ENCODE peak calls at places on chromosomes 5 and 9, in five cellular contexts. N, U, P, J and Q are unnamed samples.

GRCh38 chr5:143403607-143404415 is at the start of gene NR3C1:
- DNase-seq in N (peak; percentile 91), P (peak; percentile 89), J (peak; percentile 82), U (peak; percentile 92), Q (peak; percentile 95)

GRCh38 chr5:9173281-9174048 is 372.4 kb downstream of the SEMA5A start:
- DNase-seq in J (no peak), U (no peak), P (peak; percentile 97), N (no peak), Q (no peak)

GRCh38 chr9:131310833-131311554 is 21.5 kb downstream of the PLPP7 start:
- DNase-seq in N (peak; percentile 73), J (peak; percentile 42), P (no peak), U (no peak), Q (peak; percentile 73)

GRCh38 chr9:92654481-92655301 is 15.2 kb downstream of the IPPK start:
- DNase-seq in N (no peak), J (no peak), U (peak; percentile 24), P (no peak), Q (no peak)

GRCh38 chr9:77897292-77897691 is 134.3 kb downstream of the GNAQ start:
- DNase-seq in U (no peak), P (peak; percentile 21), J (no peak), N (no peak), Q (no peak)

GRCh38 chr5:72720205-72720604 is 96.3 kb upstream of the TNPO1 start:
- DNase-seq in U (no peak), J (no peak), P (no peak), N (no peak), Q (no peak)

GRCh38 chr9:83062653-83063527 is at the start of gene RASEF:
- DNase-seq in J (no peak), N (no peak), U (peak; percentile 87), P (peak; percentile 14), Q (no peak)

GRCh38 chr5:138213161-138214029 is at the start of gene CDC23:
- DNase-seq in J (peak; percentile 86), N (peak; percentile 93), P (peak; percentile 98), U (peak; percentile 93), Q (peak; percentile 93)

GRCh38 chr5:74938250-74938649 is 72.1 kb upstream of the FAM169A start:
- DNase-seq in U (no peak), J (no peak), N (no peak), P (peak; percentile 46), Q (no peak)

GRCh38 chr9:136848393-136849037 is 694 bp upstream of the PHPT1 start:
- DNase-seq in N (peak; percentile 23), U (no peak), P (peak; percentile 54), J (peak; percentile 35), Q (no peak)

GRCh38 chr9:73137286-73137899 is 14.3 kb upstream of the ANXA1 start:
- DNase-seq in U (no peak), P (peak; percentile 52), J (no peak), N (no peak), Q (no peak)

GRCh38 chr5:65440456-65440855 is 41.3 kb downstream of the ADAMTS6 start:
- DNase-seq in N (no peak), P (no peak), J (no peak), U (no peak), Q (no peak)

GRCh38 chr9:121574771-121575519 is 75.3 kb upstream of the GGTA1 start:
- DNase-seq in U (no peak), P (no peak), J (no peak), N (no peak), Q (no peak)

GRCh38 chr5:134917070-134917831 is 12.3 kb downstream of the PCBD2 start:
- DNase-seq in U (no peak), J (no peak), P (no peak), N (no peak), Q (no peak)

GRCh38 chr5:72920690-72921089 is 35.2 kb upstream of the FCHO2 start:
- DNase-seq in N (no peak), U (no peak), P (peak; percentile 62), J (no peak), Q (no peak)

GRCh38 chr9:83560169-83560826 is 22.1 kb upstream of the FRMD3 start:
- DNase-seq in P (no peak), J (no peak), U (no peak), N (no peak), Q (no peak)

GRCh38 chr9:935348-935965 is 41.0 kb upstream of the DMRT3 start:
- DNase-seq in N (no peak), P (peak; percentile 1), U (no peak), J (no peak), Q (no peak)

GRCh38 chr5:68176802-68177479 is 38.6 kb upstream of the PIK3R1 start:
- DNase-seq in U (no peak), P (no peak), N (no peak), J (no peak), Q (no peak)

GRCh38 chr9:72396247-72397091 is 31.5 kb upstream of the ZFAND5 start:
- DNase-seq in J (no peak), N (no peak), U (no peak), P (peak; percentile 92), Q (no peak)

GRCh38 chr5:170885779-170886178 is 24.0 kb downstream of the RANBP17 start:
- DNase-seq in U (no peak), N (no peak), P (peak; percentile 21), J (no peak), Q (no peak)

GRCh38 chr5:96226941-96227552 is 206.0 kb downstream of the PCSK1 start:
- DNase-seq in J (no peak), U (no peak), P (peak; percentile 93), N (no peak), Q (no peak)

GRCh38 chr5:40124367-40124766 is 555.3 kb upstream of the PTGER4 start:
- DNase-seq in N (no peak), P (peak; percentile 2), J (no peak), U (no peak), Q (no peak)

GRCh38 chr9:4549751-4550295 is 59.6 kb downstream of the SLC1A1 start:
- DNase-seq in P (no peak), U (no peak), N (no peak), J (no peak), Q (no peak)

GRCh38 chr5:37146896-37147295 is 102.3 kb downstream of the CPLANE1 start:
- DNase-seq in J (no peak), N (no peak), P (no peak), U (no peak), Q (no peak)

GRCh38 chr5:1943481-1943880 is 60.8 kb upstream of the IRX4 start:
- DNase-seq in P (no peak), N (no peak), U (no peak), J (no peak), Q (no peak)

GRCh38 chr9:126474786-126475485 is 138.8 kb upstream of the LMX1B start:
- DNase-seq in N (no peak), J (no peak), U (peak; percentile 24), P (peak; percentile 88), Q (no peak)

GRCh38 chr5:60259730-60260129 is 366.2 kb upstream of the PDE4D start:
- DNase-seq in P (no peak), U (no peak), J (no peak), N (no peak), Q (no peak)

GRCh38 chr5:90226433-90227099 is 183.0 kb downstream of the CETN3 start:
- DNase-seq in U (no peak), N (no peak), P (no peak), J (no peak), Q (no peak)

GRCh38 chr9:122053056-122053455 is 40.1 kb downstream of the TTLL11 start:
- DNase-seq in U (no peak), P (no peak), J (no peak), N (no peak), Q (no peak)

GRCh38 chr5:68460147-68460760 is 244.7 kb downstream of the PIK3R1 start:
- DNase-seq in N (peak; percentile 51), P (peak; percentile 88), U (no peak), J (peak; percentile 28), Q (no peak)

GRCh38 chr5:55438931-55439477 is 95.8 kb downstream of the PLPP1 start:
- DNase-seq in J (no peak), U (no peak), N (no peak), P (peak; percentile 91), Q (no peak)

GRCh38 chr9:129333613-129333960 is 155.5 kb upstream of the IER5L start:
- DNase-seq in J (no peak), N (no peak), U (no peak), P (no peak), Q (no peak)

GRCh38 chr9:89310486-89311345 is at the start of gene CKS2:
- DNase-seq in N (peak; percentile 100), P (peak; percentile 100), J (peak; percentile 100), U (peak; percentile 100), Q (peak; percentile 100)

GRCh38 chr9:121082075-121082474 is 7.3 kb downstream of the CNTRL start:
- DNase-seq in J (no peak), N (no peak), P (no peak), U (no peak), Q (no peak)

GRCh38 chr9:93257808-93258331 is 73.9 kb downstream of the WNK2 start:
- DNase-seq in U (peak; percentile 10), P (no peak), J (no peak), N (no peak), Q (peak; percentile 62)

GRCh38 chr9:129318121-129319075 is 140.3 kb upstream of the IER5L start:
- DNase-seq in J (no peak), P (no peak), U (no peak), N (no peak), Q (no peak)